ENCODE peak calls at places on chromosome 14, in eight cellular contexts. One of them, this sample, is unnamed.

GRCh38 chr14:65191716-65192115 is 89.4 kb upstream of the MAX start:
- DNase-seq in astrocyte of the spinal cord: no peak
- DNase-seq in retina: no peak
- DNase-seq in mesothelial cell of epicardium: no peak
- DNase-seq in stimulated activated CD4-positive, alpha-beta T cell treated with anti-CD3 and anti-CD28 coated beads, Interleukin-15, amount 100 ng/mL, for 48 hours: no peak
- DNase-seq in astrocyte of the cerebellum: no peak
- DNase-seq in Ammon's horn: no peak
- DNase-seq in NCI-H146: no peak
- DNase-seq in this sample: no peak

GRCh38 chr14:64080452-64080851 is 213.7 kb downstream of the ESR2 start:
- DNase-seq in astrocyte of the spinal cord: no peak
- DNase-seq in retina: no peak
- DNase-seq in mesothelial cell of epicardium: no peak
- DNase-seq in stimulated activated CD4-positive, alpha-beta T cell treated with anti-CD3 and anti-CD28 coated beads, Interleukin-15, amount 100 ng/mL, for 48 hours: no peak
- DNase-seq in astrocyte of the cerebellum: no peak
- DNase-seq in Ammon's horn: no peak
- DNase-seq in NCI-H146: no peak
- DNase-seq in this sample: no peak

GRCh38 chr14:54650331-54651017 is 83.5 kb downstream of the SAMD4A start:
- DNase-seq in astrocyte of the spinal cord: peak
- DNase-seq in retina: no peak
- DNase-seq in mesothelial cell of epicardium: no peak
- DNase-seq in stimulated activated CD4-positive, alpha-beta T cell treated with anti-CD3 and anti-CD28 coated beads, Interleukin-15, amount 100 ng/mL, for 48 hours: no peak
- DNase-seq in astrocyte of the cerebellum: no peak
- DNase-seq in Ammon's horn: peak
- DNase-seq in NCI-H146: no peak
- DNase-seq in this sample: no peak

GRCh38 chr14:34741840-34742239 is 27.4 kb upstream of the CFL2 start:
- DNase-seq in astrocyte of the spinal cord: no peak
- DNase-seq in retina: no peak
- DNase-seq in mesothelial cell of epicardium: no peak
- DNase-seq in stimulated activated CD4-positive, alpha-beta T cell treated with anti-CD3 and anti-CD28 coated beads, Interleukin-15, amount 100 ng/mL, for 48 hours: no peak
- DNase-seq in astrocyte of the cerebellum: no peak
- DNase-seq in Ammon's horn: no peak
- DNase-seq in NCI-H146: no peak
- DNase-seq in this sample: no peak

GRCh38 chr14:100532154-100532915 is 54.9 kb downstream of the BEGAIN start:
- DNase-seq in astrocyte of the spinal cord: no peak
- DNase-seq in retina: no peak
- DNase-seq in mesothelial cell of epicardium: no peak
- DNase-seq in stimulated activated CD4-positive, alpha-beta T cell treated with anti-CD3 and anti-CD28 coated beads, Interleukin-15, amount 100 ng/mL, for 48 hours: no peak
- DNase-seq in astrocyte of the cerebellum: no peak
- DNase-seq in Ammon's horn: no peak
- DNase-seq in NCI-H146: no peak
- DNase-seq in this sample: peak

GRCh38 chr14:97218713-97219355 is 421.7 kb downstream of the VRK1 start:
- DNase-seq in astrocyte of the spinal cord: peak
- DNase-seq in retina: peak
- DNase-seq in mesothelial cell of epicardium: no peak
- DNase-seq in stimulated activated CD4-positive, alpha-beta T cell treated with anti-CD3 and anti-CD28 coated beads, Interleukin-15, amount 100 ng/mL, for 48 hours: no peak
- DNase-seq in astrocyte of the cerebellum: no peak
- DNase-seq in Ammon's horn: peak
- DNase-seq in NCI-H146: no peak
- DNase-seq in this sample: peak

GRCh38 chr14:39015964-39016577 is 87.0 kb downstream of the SEC23A start:
- DNase-seq in astrocyte of the spinal cord: no peak
- DNase-seq in retina: no peak
- DNase-seq in mesothelial cell of epicardium: no peak
- DNase-seq in stimulated activated CD4-positive, alpha-beta T cell treated with anti-CD3 and anti-CD28 coated beads, Interleukin-15, amount 100 ng/mL, for 48 hours: no peak
- DNase-seq in astrocyte of the cerebellum: no peak
- DNase-seq in Ammon's horn: no peak
- DNase-seq in NCI-H146: no peak
- DNase-seq in this sample: no peak

GRCh38 chr14:100471451-100472093 is 115.6 kb downstream of the BEGAIN start:
- DNase-seq in astrocyte of the spinal cord: peak
- DNase-seq in retina: peak
- DNase-seq in mesothelial cell of epicardium: no peak
- DNase-seq in stimulated activated CD4-positive, alpha-beta T cell treated with anti-CD3 and anti-CD28 coated beads, Interleukin-15, amount 100 ng/mL, for 48 hours: no peak
- DNase-seq in astrocyte of the cerebellum: no peak
- DNase-seq in Ammon's horn: no peak
- DNase-seq in NCI-H146: peak
- DNase-seq in this sample: no peak

GRCh38 chr14:88961214-88961613 is 136.8 kb downstream of the TTC8 start:
- DNase-seq in astrocyte of the spinal cord: no peak
- DNase-seq in retina: no peak
- DNase-seq in mesothelial cell of epicardium: no peak
- DNase-seq in stimulated activated CD4-positive, alpha-beta T cell treated with anti-CD3 and anti-CD28 coated beads, Interleukin-15, amount 100 ng/mL, for 48 hours: no peak
- DNase-seq in astrocyte of the cerebellum: no peak
- DNase-seq in Ammon's horn: peak
- DNase-seq in NCI-H146: no peak
- DNase-seq in this sample: no peak